ENCODE peak calls at places on chromosomes 16 and 17, in seven cellular contexts. P is EH; O is stimulated activated naive B cell treated with anti-CD40 and anti-IgM and Interleukin-4, amounts not matched to agents 10 μg/mL and 1 μg/mL and 100 μg/mL, for 72 hours; N is islet precursor cell; Y is colonic mucosa; R is frontal cortex; B is T-helper 2 cell. Q is an unnamed sample.

GRCh38 chr17:42210046-42210445 is 15.8 kb upstream of the GHDC start:
- DNase-seq in P (no peak), O (no peak), N (no peak), Y (no peak), R (no peak), B (no peak), Q (no peak)

GRCh38 chr16:31869511-31870201 is 4.0 kb upstream of the ZNF267 start:
- DNase-seq in P (peak; percentile 86), O (peak; percentile 59), N (no peak), Y (peak; percentile 56), R (no peak), B (peak; percentile 60), Q (no peak)

GRCh38 chr17:7558544-7559306 is at the start of gene TNFSF13:
- DNase-seq in P (no peak), O (no peak), N (peak; percentile 49), Y (peak; percentile 80), R (no peak), B (no peak), Q (no peak)

GRCh38 chr16:47309581-47310312 is 151.1 kb downstream of the ITFG1 start:
- DNase-seq in P (peak; percentile 29), O (no peak), N (no peak), Y (no peak), R (no peak), B (no peak), Q (no peak)

GRCh38 chr16:11190585-11191565 is 65.1 kb downstream of the SOCS1 start:
- DNase-seq in P (peak; percentile 51), O (no peak), N (no peak), Y (no peak), R (no peak), B (no peak), Q (no peak)

GRCh38 chr16:82452002-82452741 is 174.6 kb upstream of the CDH13 start:
- DNase-seq in P (no peak), O (no peak), N (no peak), Y (no peak), R (no peak), B (no peak), Q (no peak)

GRCh38 chr16:17070882-17071592 is 399.7 kb downstream of the XYLT1 start:
- DNase-seq in P (no peak), O (peak; percentile 88), N (no peak), Y (peak; percentile 66), R (peak; percentile 33), B (peak; percentile 71), Q (peak; percentile 47)

GRCh38 chr17:7549401-7550055 is 670 bp downstream of the TNFSF12 start:
- DNase-seq in P (no peak), O (no peak), N (no peak), Y (peak; percentile 57), R (peak; percentile 63), B (no peak), Q (no peak)